ENCODE peak calls at places on chromosome 16, in six cellular contexts. E is activated effector memory CD4-positive, alpha-beta T cell treated with Interleukin-2 at 50 U/mL for 16 hours; Z is H54; V is fibroblast of pulmonary artery; D is adipocyte; H is CD4-positive, CD25-positive, alpha-beta regulatory T cell. U is an unnamed sample.

GRCh38 chr16:931651-932500 is 38.9 kb downstream of the LMF1 start:
- DNase-seq in V (no peak), E (no peak), H (no peak), Z (no peak), D (no peak), U (no peak)

GRCh38 chr16:27529962-27530361 is 19.8 kb downstream of the GTF3C1 start:
- DNase-seq in V (no peak), E (no peak), H (no peak), D (peak; percentile 29), Z (peak; percentile 70), U (peak; percentile 62)

GRCh38 chr16:53901396-53901795 is 197.4 kb downstream of the FTO start:
- DNase-seq in H (no peak), Z (no peak), E (no peak), D (no peak), V (no peak), U (no peak)

GRCh38 chr16:6682142-6682811 is 650.4 kb upstream of the RBFOX1 start:
- DNase-seq in E (no peak), H (no peak), Z (peak; percentile 19), V (no peak), D (no peak), U (peak; percentile 15)

GRCh38 chr16:88561485-88562369 is 8.5 kb upstream of the ZC3H18 start:
- DNase-seq in E (peak; percentile 31), V (peak; percentile 55), Z (no peak), H (peak; percentile 43), D (peak; percentile 79), U (peak; percentile 75)

GRCh38 chr16:57758331-57759117 is 23.0 kb downstream of the KATNB1 start:
- DNase-seq in V (no peak), H (no peak), Z (no peak), E (no peak), D (no peak), U (no peak)

GRCh38 chr16:10087151-10087550 is 95.1 kb downstream of the GRIN2A start:
- DNase-seq in Z (no peak), H (no peak), V (no peak), D (no peak), E (no peak), U (no peak)

GRCh38 chr16:71407731-71408130 is 34.1 kb downstream of the TLE7 start:
- DNase-seq in H (no peak), E (no peak), V (no peak), Z (no peak), D (no peak), U (no peak)

GRCh38 chr16:84667600-84668309 is 19.4 kb downstream of the KLHL36 start:
- DNase-seq in Z (no peak), E (no peak), H (no peak), D (peak; percentile 38), V (no peak), U (no peak)

GRCh38 chr16:54282202-54282922 is 4.2 kb downstream of the IRX3 start:
- DNase-seq in E (no peak), Z (no peak), D (peak; percentile 86), V (peak; percentile 37), H (no peak), U (no peak)

GRCh38 chr16:14434860-14435259 is 195.2 kb downstream of the PARN start:
- DNase-seq in E (no peak), Z (no peak), D (no peak), V (no peak), H (no peak), U (no peak)

GRCh38 chr16:49333268-49333597 is 40.4 kb upstream of the C16orf78 start:
- DNase-seq in H (no peak), Z (no peak), V (no peak), D (no peak), E (no peak), U (no peak)

U was measured in GM23248.